ENCODE peak calls at places on chromosomes 2 and 18, in five cellular contexts. G is LoVo, Y is NCI-H460, I is progenitor cell of endocrine pancreas, K is fibroblast of the aortic adventitia. V is an unnamed sample.

GRCh38 chr18:13178976-13179375 is 39.6 kb upstream of the LDLRAD4 start:
- DNase-seq in K (no peak), G (no peak), Y (no peak), I (no peak), V (no peak)

GRCh38 chr18:58316943-58317342 is 272.9 kb downstream of the NEDD4L start:
- DNase-seq in Y (no peak), K (no peak), G (peak), I (no peak), V (no peak)

GRCh38 chr2:51387235-51387634 is 355.3 kb upstream of the NRXN1 start:
- DNase-seq in Y (no peak), G (no peak), I (no peak), K (peak), V (no peak)

GRCh38 chr18:22703883-22704626 is 229.1 kb upstream of the RBBP8 start:
- DNase-seq in G (peak), I (no peak), K (peak), Y (peak), V (no peak)

GRCh38 chr2:227163998-227164744 is at the start of the genes COL4A3 and COL4A4:
- DNase-seq in G (peak), Y (peak), I (peak), K (peak), V (peak)

GRCh38 chr18:74906189-74906588 is 302.8 kb downstream of the PTGR3 start:
- DNase-seq in K (no peak), G (no peak), I (no peak), Y (no peak), V (no peak)

GRCh38 chr2:70477473-70477872 is 76.2 kb downstream of the TGFA start:
- DNase-seq in Y (no peak), I (no peak), K (no peak), G (no peak), V (no peak)

GRCh38 chr2:223781560-223781959 is 55.8 kb downstream of the AP1S3 start:
- DNase-seq in I (no peak), G (no peak), Y (no peak), K (no peak), V (no peak)

GRCh38 chr18:48153641-48154481 is 223.4 kb upstream of the SMAD2 start:
- DNase-seq in K (peak), G (peak), Y (no peak), I (no peak), V (no peak)

GRCh38 chr2:69122271-69122670 is 109.3 kb downstream of the ANTXR1 start:
- DNase-seq in Y (no peak), G (no peak), I (no peak), K (peak), V (no peak)

GRCh38 chr2:24908316-24908937 is 11.6 kb downstream of the ADCY3 start:
- DNase-seq in I (no peak), Y (no peak), K (no peak), G (no peak), V (no peak)

GRCh38 chr2:227643990-227644551 is 22.5 kb upstream of the SCYGR5 start:
- DNase-seq in I (no peak), G (peak), Y (no peak), K (no peak), V (no peak)

GRCh38 chr2:164993287-164994016 is 38.1 kb upstream of the SLC38A11 start:
- DNase-seq in K (no peak), I (no peak), Y (no peak), G (no peak), V (no peak)

GRCh38 chr18:26546170-26546874 is 2.0 kb downstream of the KCTD1 start:
- DNase-seq in I (no peak), K (peak), G (no peak), Y (no peak), V (no peak)

GRCh38 chr2:79792097-79792496 is 279.2 kb downstream of the CTNNA2 start:
- DNase-seq in K (no peak), Y (no peak), G (no peak), I (no peak), V (no peak)

GRCh38 chr2:62292190-62292589 is 96.3 kb downstream of the B3GNT2 start:
- DNase-seq in Y (no peak), I (no peak), G (no peak), K (peak), V (no peak)